ENCODE peak calls at places on chromosomes 1 and 21, in eight cellular contexts. One of them, this sample, is unnamed.

GRCh38 chr21:34642211-34643075 is 26.4 kb upstream of the CLIC6 start:
- DNase-seq in colonic mucosa: no peak
- DNase-seq in HCT116: no peak
- DNase-seq in body of pancreas: no peak
- DNase-seq in left ventricle myocardium inferior: no peak
- DNase-seq in H9: no peak
- DNase-seq in RWPE1: no peak
- DNase-seq in brain microvascular endothelial cell: peak; percentile 77
- DNase-seq in this sample: no peak

GRCh38 chr1:155485945-155486344 is 76.7 kb downstream of the ASH1L start:
- DNase-seq in colonic mucosa: no peak
- DNase-seq in HCT116: no peak
- DNase-seq in body of pancreas: no peak
- DNase-seq in left ventricle myocardium inferior: no peak
- DNase-seq in H9: no peak
- DNase-seq in RWPE1: no peak
- DNase-seq in brain microvascular endothelial cell: no peak
- DNase-seq in this sample: no peak

GRCh38 chr1:15691434-15692032 is 7.4 kb downstream of the PLEKHM2 start:
- DNase-seq in colonic mucosa: no peak
- DNase-seq in HCT116: no peak
- DNase-seq in body of pancreas: no peak
- DNase-seq in left ventricle myocardium inferior: peak; percentile 59
- DNase-seq in H9: no peak
- DNase-seq in RWPE1: no peak
- DNase-seq in brain microvascular endothelial cell: no peak
- DNase-seq in this sample: peak; percentile 76

GRCh38 chr1:52423771-52424170 is 19.4 kb downstream of the PRPF38A start:
- DNase-seq in colonic mucosa: no peak
- DNase-seq in HCT116: no peak
- DNase-seq in body of pancreas: no peak
- DNase-seq in left ventricle myocardium inferior: no peak
- DNase-seq in H9: no peak
- DNase-seq in RWPE1: no peak
- DNase-seq in brain microvascular endothelial cell: no peak
- DNase-seq in this sample: no peak

GRCh38 chr1:22281521-22282241 is 138.8 kb upstream of the WNT4 start:
- DNase-seq in colonic mucosa: no peak
- DNase-seq in HCT116: no peak
- DNase-seq in body of pancreas: no peak
- DNase-seq in left ventricle myocardium inferior: no peak
- DNase-seq in H9: peak; percentile 14
- DNase-seq in RWPE1: no peak
- DNase-seq in brain microvascular endothelial cell: no peak
- DNase-seq in this sample: no peak

GRCh38 chr1:116340506-116341240 is 32.4 kb upstream of the ATP1A1 start:
- DNase-seq in colonic mucosa: no peak
- DNase-seq in HCT116: no peak
- DNase-seq in body of pancreas: no peak
- DNase-seq in left ventricle myocardium inferior: no peak
- DNase-seq in H9: no peak
- DNase-seq in RWPE1: peak; percentile 91
- DNase-seq in brain microvascular endothelial cell: no peak
- DNase-seq in this sample: no peak

GRCh38 chr1:231027136-231027925 is 12.7 kb downstream of the FAM89A start:
- DNase-seq in colonic mucosa: no peak
- DNase-seq in HCT116: no peak
- DNase-seq in body of pancreas: no peak
- DNase-seq in left ventricle myocardium inferior: no peak
- DNase-seq in H9: no peak
- DNase-seq in RWPE1: no peak
- DNase-seq in brain microvascular endothelial cell: no peak
- DNase-seq in this sample: no peak

GRCh38 chr21:45818276-45818903 is 163.2 kb upstream of the COL6A1 start:
- DNase-seq in colonic mucosa: no peak
- DNase-seq in HCT116: no peak
- DNase-seq in body of pancreas: no peak
- DNase-seq in left ventricle myocardium inferior: no peak
- DNase-seq in H9: no peak
- DNase-seq in RWPE1: peak; percentile 41
- DNase-seq in brain microvascular endothelial cell: no peak
- DNase-seq in this sample: no peak

DNA sequence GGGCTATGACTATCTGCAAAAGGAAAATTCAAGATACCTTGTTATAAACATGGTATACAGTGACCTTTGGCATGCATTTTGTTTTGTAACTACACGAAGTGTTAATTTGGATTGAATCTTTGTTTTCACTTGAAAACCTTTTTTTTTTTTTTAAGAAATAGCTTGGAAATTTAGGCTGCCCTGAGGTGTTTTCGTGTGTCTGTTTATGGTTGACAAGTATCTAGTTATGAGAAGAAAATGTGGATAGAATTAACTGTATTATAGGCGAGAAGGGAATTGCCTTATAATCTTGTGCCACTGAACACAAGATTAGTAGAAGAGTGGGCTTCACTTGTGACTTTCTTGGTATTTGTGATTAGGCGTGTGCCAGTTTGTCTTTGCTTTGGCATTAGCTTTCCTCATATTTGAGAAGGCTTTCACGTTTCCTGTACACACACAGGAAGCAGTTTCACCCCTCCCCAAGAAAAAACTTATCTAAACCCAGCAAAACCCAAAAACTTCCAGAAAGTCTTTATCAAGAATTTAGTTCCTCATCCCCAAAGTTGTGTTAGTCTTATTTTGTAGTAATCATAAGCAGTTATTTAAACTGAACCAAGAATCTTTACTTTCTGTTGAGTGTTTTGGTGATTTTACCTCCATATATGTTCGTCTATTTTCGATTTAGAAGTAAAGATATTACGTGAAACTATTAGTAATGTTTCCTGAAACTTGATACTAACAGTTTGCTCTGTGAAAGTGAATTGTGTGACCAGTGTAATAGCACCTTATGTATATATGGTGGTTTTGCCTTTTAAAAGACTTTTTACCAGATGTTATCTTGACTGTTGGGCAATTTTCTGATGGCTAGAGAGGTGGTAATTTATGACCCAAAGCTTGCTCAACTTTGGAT is 3.8 kb downstream of the DYRK1A start:
- DNase-seq in colonic mucosa: no peak
- DNase-seq in HCT116: no peak
- DNase-seq in body of pancreas: no peak
- DNase-seq in left ventricle myocardium inferior: no peak
- DNase-seq in H9: no peak
- DNase-seq in RWPE1: no peak
- DNase-seq in brain microvascular endothelial cell: no peak
- DNase-seq in this sample: no peak
- TF ChIP-seq CTCF in colonic mucosa: no peak
- TF ChIP-seq CTCF in HCT116: no peak
- TF ChIP-seq CTCF in body of pancreas: no peak
- TF ChIP-seq CTCF in left ventricle myocardium inferior: no peak
- TF ChIP-seq CTCF in H9: no peak
- TF ChIP-seq CTCF in RWPE1: no peak
- TF ChIP-seq CTCF in brain microvascular endothelial cell: no peak
- TF ChIP-seq CTCF in this sample: no peak

GRCh38 chr21:41878831-41879189 is 334 bp downstream of the PRDM15 start:
- DNase-seq in colonic mucosa: peak; percentile 80
- DNase-seq in HCT116: peak; percentile 54
- DNase-seq in body of pancreas: peak; percentile 84
- DNase-seq in left ventricle myocardium inferior: peak; percentile 86
- DNase-seq in H9: peak; percentile 69
- DNase-seq in RWPE1: peak; percentile 64
- DNase-seq in brain microvascular endothelial cell: peak; percentile 75
- DNase-seq in this sample: peak; percentile 89

GRCh38 chr21:41877901-41878830 is 978 bp downstream of the PRDM15 start:
- DNase-seq in colonic mucosa: peak; percentile 38
- DNase-seq in HCT116: no peak
- DNase-seq in body of pancreas: peak; percentile 64
- DNase-seq in left ventricle myocardium inferior: no peak
- DNase-seq in H9: no peak
- DNase-seq in RWPE1: peak; percentile 27
- DNase-seq in brain microvascular endothelial cell: peak; percentile 51
- DNase-seq in this sample: no peak

GRCh38 chr21:41879190-41879998 is at the start of gene PRDM15:
- DNase-seq in colonic mucosa: peak; percentile 82
- DNase-seq in HCT116: peak; percentile 60
- DNase-seq in body of pancreas: peak; percentile 83
- DNase-seq in left ventricle myocardium inferior: peak; percentile 86
- DNase-seq in H9: peak; percentile 84
- DNase-seq in RWPE1: peak; percentile 79
- DNase-seq in brain microvascular endothelial cell: peak; percentile 65
- DNase-seq in this sample: peak; percentile 90

GRCh38 chr21:41881051-41881450 is 1.9 kb upstream of the PRDM15 start:
- DNase-seq in colonic mucosa: no peak
- DNase-seq in HCT116: no peak
- DNase-seq in body of pancreas: no peak
- DNase-seq in left ventricle myocardium inferior: no peak
- DNase-seq in H9: no peak
- DNase-seq in RWPE1: no peak
- DNase-seq in brain microvascular endothelial cell: no peak
- DNase-seq in this sample: no peak

GRCh38 chr21:41880153-41880552 is 1.0 kb upstream of the PRDM15 start:
- DNase-seq in colonic mucosa: no peak
- DNase-seq in HCT116: no peak
- DNase-seq in body of pancreas: no peak
- DNase-seq in left ventricle myocardium inferior: no peak
- DNase-seq in H9: no peak
- DNase-seq in RWPE1: no peak
- DNase-seq in brain microvascular endothelial cell: no peak
- DNase-seq in this sample: no peak
- H3K27ac ChIP-seq in colonic mucosa: no peak overlapping the region
- H3K27ac ChIP-seq in HCT116: peak overlapping the region; percentile 94
- H3K27ac ChIP-seq in body of pancreas: no peak overlapping the region
- H3K27ac ChIP-seq in left ventricle myocardium inferior: no peak overlapping the region
- H3K27ac ChIP-seq in H9: no peak overlapping the region
- H3K27ac ChIP-seq in RWPE1: no peak overlapping the region
- H3K27ac ChIP-seq in brain microvascular endothelial cell: no peak overlapping the region
- H3K27ac ChIP-seq in this sample: no peak overlapping the region

GRCh38 chr1:1062364-1063163 is 11.5 kb downstream of the RNF223 start:
- DNase-seq in colonic mucosa: no peak
- DNase-seq in HCT116: no peak
- DNase-seq in body of pancreas: no peak
- DNase-seq in left ventricle myocardium inferior: no peak
- DNase-seq in H9: no peak
- DNase-seq in RWPE1: no peak
- DNase-seq in brain microvascular endothelial cell: no peak
- DNase-seq in this sample: no peak

GRCh38 chr1:1065265-1065939 is 8.7 kb downstream of the RNF223 start:
- DNase-seq in colonic mucosa: no peak
- DNase-seq in HCT116: no peak
- DNase-seq in body of pancreas: no peak
- DNase-seq in left ventricle myocardium inferior: no peak
- DNase-seq in H9: no peak
- DNase-seq in RWPE1: no peak
- DNase-seq in brain microvascular endothelial cell: no peak
- DNase-seq in this sample: no peak

GRCh38 chr1:1061682-1062363 is 12.3 kb downstream of the RNF223 start:
- DNase-seq in colonic mucosa: no peak
- DNase-seq in HCT116: no peak
- DNase-seq in body of pancreas: no peak
- DNase-seq in left ventricle myocardium inferior: no peak
- DNase-seq in H9: no peak
- DNase-seq in RWPE1: no peak
- DNase-seq in brain microvascular endothelial cell: no peak
- DNase-seq in this sample: no peak

GRCh38 chr1:1063261-1063944 is 10.7 kb downstream of the RNF223 start:
- DNase-seq in colonic mucosa: no peak
- DNase-seq in HCT116: no peak
- DNase-seq in body of pancreas: no peak
- DNase-seq in left ventricle myocardium inferior: no peak
- DNase-seq in H9: no peak
- DNase-seq in RWPE1: no peak
- DNase-seq in brain microvascular endothelial cell: no peak
- DNase-seq in this sample: no peak

DNA sequence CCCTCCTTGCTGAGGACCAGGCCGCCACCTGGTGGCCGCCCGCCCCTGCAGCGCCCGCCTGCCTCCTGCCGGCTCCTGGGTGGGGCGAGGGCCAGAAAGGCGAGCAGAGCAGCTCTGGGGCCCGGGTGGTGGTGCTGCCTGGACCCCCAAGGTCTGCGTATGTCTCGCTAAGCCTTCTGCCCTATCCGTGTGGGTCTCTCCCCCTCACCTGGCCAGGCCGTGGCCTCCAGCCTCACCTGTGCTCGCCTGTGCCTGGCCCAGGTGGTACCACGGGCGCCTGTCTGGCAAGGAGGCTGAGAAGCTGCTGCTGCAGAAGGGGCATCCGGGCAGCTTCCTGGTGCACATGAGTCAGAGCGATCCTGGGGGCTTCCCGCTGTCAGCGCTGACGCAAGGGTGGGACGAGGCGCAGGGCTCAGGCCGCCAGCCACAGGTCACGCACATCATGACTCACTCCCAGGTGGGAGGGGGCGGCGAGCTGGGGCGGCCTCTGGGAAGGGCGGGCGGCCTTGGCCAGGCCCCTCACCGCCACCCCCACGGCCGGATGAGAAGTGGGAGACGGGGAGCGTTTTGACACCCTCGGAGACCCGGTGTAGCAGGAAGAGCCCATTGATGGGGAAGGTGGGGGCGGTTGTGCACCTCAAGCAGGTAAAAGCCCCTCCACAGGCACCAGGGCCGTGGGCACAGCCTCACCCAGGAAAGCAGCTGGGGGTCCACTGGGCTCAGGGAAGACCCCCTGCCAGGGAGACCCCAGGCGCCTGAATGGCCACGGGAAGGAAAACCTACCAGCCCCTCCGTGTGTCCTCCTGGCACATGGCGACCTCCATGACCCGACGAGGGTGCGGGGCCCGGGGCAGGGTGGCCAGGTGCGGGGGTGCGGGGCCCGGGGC is 9.9 kb downstream of the RNF223 start:
- DNase-seq in colonic mucosa: peak; percentile 73
- DNase-seq in HCT116: peak; percentile 62
- DNase-seq in body of pancreas: peak; percentile 80
- DNase-seq in left ventricle myocardium inferior: peak; percentile 52
- DNase-seq in H9: peak; percentile 79
- DNase-seq in RWPE1: peak; percentile 58
- DNase-seq in brain microvascular endothelial cell: peak; percentile 87
- DNase-seq in this sample: peak; percentile 63
- TF ChIP-seq CTCF in colonic mucosa: peak; percentile 94
- TF ChIP-seq CTCF in HCT116: peak; percentile 76
- TF ChIP-seq CTCF in body of pancreas: peak; percentile 96
- TF ChIP-seq CTCF in left ventricle myocardium inferior: peak; percentile 94
- TF ChIP-seq CTCF in H9: peak; percentile 93
- TF ChIP-seq CTCF in RWPE1: peak; percentile 94
- TF ChIP-seq CTCF in brain microvascular endothelial cell: peak; percentile 77
- TF ChIP-seq CTCF in this sample: peak; percentile 87

DNA sequence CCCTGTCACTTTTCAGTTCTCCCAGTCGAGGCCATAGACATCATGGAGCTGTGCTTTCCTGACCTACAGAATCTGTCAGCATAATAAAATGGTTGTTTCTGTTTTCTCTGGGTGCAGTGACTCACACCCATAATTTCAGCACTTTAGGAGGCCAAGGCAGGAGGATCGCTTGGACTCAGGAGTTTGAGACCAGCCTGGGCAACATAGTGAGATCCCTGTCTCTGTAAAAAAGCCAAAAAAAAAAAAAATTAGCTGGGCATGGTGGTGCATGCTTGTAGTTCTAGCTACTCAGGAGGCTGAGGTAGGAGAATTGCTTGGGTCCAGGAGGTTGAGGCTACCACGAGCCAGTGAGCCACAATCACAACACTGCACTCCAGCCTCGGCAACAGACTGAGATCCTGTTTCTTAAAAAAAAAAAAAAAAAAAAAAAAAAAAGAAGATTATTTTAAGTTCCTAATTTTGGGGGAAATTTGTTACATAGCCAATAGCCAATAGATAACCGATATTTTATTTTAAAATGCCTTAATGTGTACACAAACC is 196.2 kb downstream of the ADSS2 start:
- DNase-seq in colonic mucosa: no peak
- DNase-seq in HCT116: no peak
- DNase-seq in body of pancreas: no peak
- DNase-seq in left ventricle myocardium inferior: no peak
- DNase-seq in H9: no peak
- DNase-seq in RWPE1: no peak
- DNase-seq in brain microvascular endothelial cell: no peak
- DNase-seq in this sample: no peak
- H3K27ac ChIP-seq in colonic mucosa: no peak overlapping the region
- H3K27ac ChIP-seq in HCT116: no peak overlapping the region
- H3K27ac ChIP-seq in body of pancreas: no peak overlapping the region
- H3K27ac ChIP-seq in left ventricle myocardium inferior: no peak overlapping the region
- H3K27ac ChIP-seq in H9: no peak overlapping the region
- H3K27ac ChIP-seq in RWPE1: no peak overlapping the region
- H3K27ac ChIP-seq in brain microvascular endothelial cell: no peak overlapping the region
- H3K27ac ChIP-seq in this sample: no peak overlapping the region